ENCODE peak calls at places on chromosomes 13 and 19, in eight cellular contexts. One of them, this sample, is unnamed.

GRCh38 chr13:94352057-94352456 is 127.4 kb downstream of the DCT start:
- DNase-seq in spleen: no peak
- DNase-seq in epithelial cell of prostate: no peak
- DNase-seq in tibial artery: no peak
- DNase-seq in heart left ventricle: no peak
- DNase-seq in RWPE1: no peak
- DNase-seq in hepatocyte: no peak
- DNase-seq in HL-60: no peak
- DNase-seq in this sample: no peak

GRCh38 chr13:67351915-67352314 is 121.8 kb upstream of the PCDH9 start:
- DNase-seq in tibial artery: no peak
- DNase-seq in HL-60: no peak
- DNase-seq in epithelial cell of prostate: no peak
- DNase-seq in hepatocyte: no peak
- DNase-seq in heart left ventricle: no peak
- DNase-seq in spleen: no peak
- DNase-seq in RWPE1: peak; percentile 13
- DNase-seq in this sample: no peak

GRCh38 chr13:24997367-24997967 is 98.5 kb upstream of the PABPC3 start:
- DNase-seq in heart left ventricle: no peak
- DNase-seq in hepatocyte: peak; percentile 66
- DNase-seq in tibial artery: no peak
- DNase-seq in spleen: no peak
- DNase-seq in RWPE1: peak; percentile 10
- DNase-seq in HL-60: peak; percentile 34
- DNase-seq in epithelial cell of prostate: no peak
- DNase-seq in this sample: no peak

GRCh38 chr19:29211562-29212416 is 1.2 kb downstream of the UQCRFS1 start:
- DNase-seq in RWPE1: peak; percentile 13
- DNase-seq in heart left ventricle: no peak
- DNase-seq in spleen: no peak
- DNase-seq in hepatocyte: peak; percentile 24
- DNase-seq in tibial artery: no peak
- DNase-seq in HL-60: no peak
- DNase-seq in epithelial cell of prostate: no peak
- DNase-seq in this sample: no peak

GRCh38 chr19:43641333-43641732 is 1.7 kb upstream of the CADM4 start:
- DNase-seq in spleen: no peak
- DNase-seq in HL-60: no peak
- DNase-seq in tibial artery: no peak
- DNase-seq in RWPE1: no peak
- DNase-seq in hepatocyte: no peak
- DNase-seq in heart left ventricle: no peak
- DNase-seq in epithelial cell of prostate: no peak
- DNase-seq in this sample: no peak

GRCh38 chr13:51435002-51435578 is 17.7 kb downstream of the INTS6 start:
- DNase-seq in heart left ventricle: no peak
- DNase-seq in HL-60: no peak
- DNase-seq in spleen: no peak
- DNase-seq in RWPE1: no peak
- DNase-seq in tibial artery: no peak
- DNase-seq in epithelial cell of prostate: no peak
- DNase-seq in hepatocyte: peak; percentile 36
- DNase-seq in this sample: no peak

GRCh38 chr19:46985532-46986415 is 33.9 kb upstream of the NPAS1 start:
- DNase-seq in hepatocyte: no peak
- DNase-seq in HL-60: no peak
- DNase-seq in heart left ventricle: no peak
- DNase-seq in RWPE1: no peak
- DNase-seq in epithelial cell of prostate: no peak
- DNase-seq in spleen: peak; percentile 51
- DNase-seq in tibial artery: no peak
- DNase-seq in this sample: no peak

GRCh38 chr19:11377237-11377636 is 2.8 kb downstream of the SWSAP1 start:
- DNase-seq in epithelial cell of prostate: no peak
- DNase-seq in HL-60: peak; percentile 74
- DNase-seq in hepatocyte: peak; percentile 39
- DNase-seq in spleen: no peak
- DNase-seq in tibial artery: no peak
- DNase-seq in RWPE1: peak; percentile 46
- DNase-seq in heart left ventricle: no peak
- DNase-seq in this sample: no peak

GRCh38 chr19:18291590-18292459 is 10.4 kb upstream of the JUND start:
- DNase-seq in hepatocyte: peak; percentile 94
- DNase-seq in heart left ventricle: peak; percentile 94
- DNase-seq in RWPE1: peak; percentile 54
- DNase-seq in epithelial cell of prostate: no peak
- DNase-seq in spleen: peak; percentile 98
- DNase-seq in HL-60: peak; percentile 96
- DNase-seq in tibial artery: peak; percentile 96
- DNase-seq in this sample: peak; percentile 92

GRCh38 chr19:2549701-2550191 is 73.8 kb downstream of the GADD45B start:
- DNase-seq in epithelial cell of prostate: no peak
- DNase-seq in spleen: peak; percentile 84
- DNase-seq in hepatocyte: no peak
- DNase-seq in RWPE1: no peak
- DNase-seq in heart left ventricle: peak; percentile 84
- DNase-seq in tibial artery: peak; percentile 89
- DNase-seq in HL-60: peak; percentile 86
- DNase-seq in this sample: peak; percentile 90

GRCh38 chr13:47764817-47765216 is 236.3 kb downstream of the SUCLA2 start:
- DNase-seq in spleen: no peak
- DNase-seq in RWPE1: no peak
- DNase-seq in hepatocyte: no peak
- DNase-seq in epithelial cell of prostate: no peak
- DNase-seq in tibial artery: no peak
- DNase-seq in heart left ventricle: no peak
- DNase-seq in HL-60: no peak
- DNase-seq in this sample: no peak

GRCh38 chr13:76164290-76164689 is 528.2 kb downstream of the LMO7 start:
- DNase-seq in tibial artery: no peak
- DNase-seq in HL-60: no peak
- DNase-seq in heart left ventricle: no peak
- DNase-seq in RWPE1: no peak
- DNase-seq in spleen: no peak
- DNase-seq in epithelial cell of prostate: no peak
- DNase-seq in hepatocyte: no peak
- DNase-seq in this sample: no peak

GRCh38 chr13:113401452-113402415 is 37.8 kb upstream of the GRTP1 start:
- DNase-seq in spleen: no peak
- DNase-seq in hepatocyte: no peak
- DNase-seq in epithelial cell of prostate: no peak
- DNase-seq in HL-60: no peak
- DNase-seq in heart left ventricle: no peak
- DNase-seq in RWPE1: no peak
- DNase-seq in tibial artery: peak; percentile 63
- DNase-seq in this sample: no peak

GRCh38 chr19:42496551-42497133 is 31.6 kb downstream of the CEACAM1 start:
- DNase-seq in epithelial cell of prostate: no peak
- DNase-seq in hepatocyte: no peak
- DNase-seq in RWPE1: no peak
- DNase-seq in heart left ventricle: no peak
- DNase-seq in spleen: no peak
- DNase-seq in tibial artery: no peak
- DNase-seq in HL-60: no peak
- DNase-seq in this sample: no peak

GRCh38 chr19:21677696-21678418 is 89.5 kb downstream of the ZNF100 start:
- DNase-seq in heart left ventricle: peak; percentile 41
- DNase-seq in HL-60: no peak
- DNase-seq in epithelial cell of prostate: no peak
- DNase-seq in RWPE1: no peak
- DNase-seq in spleen: no peak
- DNase-seq in tibial artery: no peak
- DNase-seq in hepatocyte: no peak
- DNase-seq in this sample: no peak

GRCh38 chr13:51763486-51763885 is 40.5 kb downstream of the DHRS12 start:
- DNase-seq in RWPE1: no peak
- DNase-seq in tibial artery: no peak
- DNase-seq in HL-60: no peak
- DNase-seq in spleen: no peak
- DNase-seq in hepatocyte: no peak
- DNase-seq in heart left ventricle: no peak
- DNase-seq in epithelial cell of prostate: no peak
- DNase-seq in this sample: no peak

GRCh38 chr13:42864952-42865634 is 83.7 kb downstream of the FAM216B start:
- DNase-seq in tibial artery: no peak
- DNase-seq in epithelial cell of prostate: no peak
- DNase-seq in HL-60: no peak
- DNase-seq in RWPE1: no peak
- DNase-seq in hepatocyte: no peak
- DNase-seq in spleen: no peak
- DNase-seq in heart left ventricle: no peak
- DNase-seq in this sample: no peak

GRCh38 chr13:48653074-48654054 is at the start of gene CYSLTR2:
- DNase-seq in hepatocyte: peak; percentile 55
- DNase-seq in RWPE1: no peak
- DNase-seq in epithelial cell of prostate: no peak
- DNase-seq in tibial artery: no peak
- DNase-seq in HL-60: peak; percentile 50
- DNase-seq in spleen: no peak
- DNase-seq in heart left ventricle: no peak
- DNase-seq in this sample: no peak

GRCh38 chr19:28883241-28883693 is 329.7 kb downstream of the UQCRFS1 start:
- DNase-seq in heart left ventricle: peak; percentile 72
- DNase-seq in hepatocyte: no peak
- DNase-seq in tibial artery: no peak
- DNase-seq in HL-60: no peak
- DNase-seq in spleen: no peak
- DNase-seq in RWPE1: no peak
- DNase-seq in epithelial cell of prostate: no peak
- DNase-seq in this sample: no peak

GRCh38 chr13:109879338-109879737 is 93.0 kb upstream of the IRS2 start:
- DNase-seq in hepatocyte: no peak
- DNase-seq in spleen: no peak
- DNase-seq in heart left ventricle: peak; percentile 56
- DNase-seq in tibial artery: no peak
- DNase-seq in RWPE1: no peak
- DNase-seq in epithelial cell of prostate: no peak
- DNase-seq in HL-60: no peak
- DNase-seq in this sample: no peak

GRCh38 chr13:46846736-46847135 is 49.8 kb upstream of the ESD start:
- DNase-seq in HL-60: no peak
- DNase-seq in spleen: no peak
- DNase-seq in heart left ventricle: no peak
- DNase-seq in tibial artery: no peak
- DNase-seq in RWPE1: no peak
- DNase-seq in hepatocyte: no peak
- DNase-seq in epithelial cell of prostate: no peak
- DNase-seq in this sample: no peak

GRCh38 chr19:17202249-17202648 is 12.9 kb upstream of the USE1 start:
- DNase-seq in tibial artery: no peak
- DNase-seq in spleen: peak; percentile 56
- DNase-seq in epithelial cell of prostate: peak; percentile 5
- DNase-seq in HL-60: no peak
- DNase-seq in heart left ventricle: no peak
- DNase-seq in hepatocyte: peak; percentile 10
- DNase-seq in RWPE1: peak; percentile 58
- DNase-seq in this sample: no peak

GRCh38 chr19:17209126-17210036 is 5.8 kb upstream of the USE1 start:
- DNase-seq in RWPE1: peak; percentile 51
- DNase-seq in spleen: peak; percentile 78
- DNase-seq in heart left ventricle: no peak
- DNase-seq in epithelial cell of prostate: no peak
- DNase-seq in tibial artery: no peak
- DNase-seq in hepatocyte: peak; percentile 16
- DNase-seq in HL-60: no peak
- DNase-seq in this sample: no peak

GRCh38 chr19:17206736-17207581 is 8.2 kb upstream of the USE1 start:
- DNase-seq in tibial artery: no peak
- DNase-seq in hepatocyte: peak; percentile 2
- DNase-seq in epithelial cell of prostate: no peak
- DNase-seq in spleen: peak; percentile 69
- DNase-seq in RWPE1: no peak
- DNase-seq in heart left ventricle: no peak
- DNase-seq in HL-60: no peak
- DNase-seq in this sample: no peak

GRCh38 chr19:17202713-17203112 is 12.4 kb upstream of the USE1 start:
- DNase-seq in tibial artery: no peak
- DNase-seq in RWPE1: no peak
- DNase-seq in HL-60: no peak
- DNase-seq in epithelial cell of prostate: no peak
- DNase-seq in heart left ventricle: no peak
- DNase-seq in hepatocyte: peak; percentile 3
- DNase-seq in spleen: peak; percentile 66
- DNase-seq in this sample: no peak

GRCh38 chr19:17205237-17206140 is 9.7 kb upstream of the USE1 start:
- DNase-seq in RWPE1: peak; percentile 38
- DNase-seq in spleen: peak; percentile 88
- DNase-seq in heart left ventricle: peak; percentile 67
- DNase-seq in HL-60: peak; percentile 51
- DNase-seq in tibial artery: no peak
- DNase-seq in hepatocyte: peak; percentile 77
- DNase-seq in epithelial cell of prostate: no peak
- DNase-seq in this sample: no peak
- H3K27ac ChIP-seq in RWPE1: peak overlapping the region; percentile 10
- H3K27ac ChIP-seq in spleen: no peak overlapping the region
- H3K27ac ChIP-seq in heart left ventricle: no peak overlapping the region
- H3K27ac ChIP-seq in HL-60: no peak overlapping the region
- H3K27ac ChIP-seq in tibial artery: no peak overlapping the region
- H3K27ac ChIP-seq in hepatocyte: no peak overlapping the region
- H3K27ac ChIP-seq in epithelial cell of prostate: no peak overlapping the region
- H3K27ac ChIP-seq in this sample: no peak overlapping the region

GRCh38 chr19:35907377-35907745 is 734 bp downstream of the TYROBP start:
- DNase-seq in spleen: peak; percentile 82
- DNase-seq in heart left ventricle: no peak
- DNase-seq in hepatocyte: no peak
- DNase-seq in epithelial cell of prostate: no peak
- DNase-seq in HL-60: no peak
- DNase-seq in RWPE1: no peak
- DNase-seq in tibial artery: no peak
- DNase-seq in this sample: no peak
- H3K27ac ChIP-seq in spleen: peak overlapping the region; percentile 96
- H3K27ac ChIP-seq in heart left ventricle: no peak overlapping the region
- H3K27ac ChIP-seq in hepatocyte: no peak overlapping the region
- H3K27ac ChIP-seq in epithelial cell of prostate: no peak overlapping the region
- H3K27ac ChIP-seq in HL-60: peak overlapping the region; percentile 94
- H3K27ac ChIP-seq in RWPE1: no peak overlapping the region
- H3K27ac ChIP-seq in tibial artery: no peak overlapping the region
- H3K27ac ChIP-seq in this sample: no peak overlapping the region

DNA sequence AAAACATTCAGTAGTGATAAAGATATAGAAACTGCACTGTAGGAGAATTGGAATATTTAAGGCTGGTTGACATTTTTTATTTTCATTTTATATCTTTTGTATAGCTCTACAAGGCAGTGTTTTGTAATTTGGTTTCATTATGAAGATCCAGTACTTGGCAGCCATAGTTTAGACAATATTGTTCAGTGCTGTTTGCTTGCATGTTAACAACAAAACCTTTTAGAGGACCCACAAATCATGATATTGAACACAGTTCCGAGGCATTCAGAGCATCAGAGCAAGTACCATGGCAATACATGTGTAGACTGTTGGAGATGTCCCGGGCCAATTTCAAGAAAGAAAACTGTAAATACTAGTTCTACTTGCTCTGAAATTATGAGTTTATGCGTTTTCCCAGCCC is 25.6 kb upstream of the GARRE1 start:
- DNase-seq in HL-60: no peak
- DNase-seq in epithelial cell of prostate: no peak
- DNase-seq in tibial artery: no peak
- DNase-seq in RWPE1: no peak
- DNase-seq in heart left ventricle: no peak
- DNase-seq in spleen: no peak
- DNase-seq in hepatocyte: no peak
- DNase-seq in this sample: no peak
- H3K27ac ChIP-seq in HL-60: no peak overlapping the region
- H3K27ac ChIP-seq in epithelial cell of prostate: no peak overlapping the region
- H3K27ac ChIP-seq in tibial artery: no peak overlapping the region
- H3K27ac ChIP-seq in RWPE1: no peak overlapping the region
- H3K27ac ChIP-seq in heart left ventricle: no peak overlapping the region
- H3K27ac ChIP-seq in spleen: no peak overlapping the region
- H3K27ac ChIP-seq in hepatocyte: no peak overlapping the region
- H3K27ac ChIP-seq in this sample: no peak overlapping the region

GRCh38 chr19:35740108-35740422 is 2.2 kb downstream of the IGFLR1 start:
- DNase-seq in epithelial cell of prostate: no peak
- DNase-seq in spleen: no peak
- DNase-seq in hepatocyte: no peak
- DNase-seq in heart left ventricle: no peak
- DNase-seq in tibial artery: no peak
- DNase-seq in HL-60: no peak
- DNase-seq in RWPE1: no peak
- DNase-seq in this sample: no peak
- H3K27ac ChIP-seq in epithelial cell of prostate: no peak overlapping the region
- H3K27ac ChIP-seq in spleen: peak overlapping the region; percentile 100
- H3K27ac ChIP-seq in hepatocyte: peak overlapping the region; percentile 50
- H3K27ac ChIP-seq in heart left ventricle: peak overlapping the region; percentile 74
- H3K27ac ChIP-seq in tibial artery: peak overlapping the region; percentile 90
- H3K27ac ChIP-seq in HL-60: peak overlapping the region; percentile 71
- H3K27ac ChIP-seq in RWPE1: peak overlapping the region; percentile 87
- H3K27ac ChIP-seq in this sample: peak overlapping the region; percentile 87